ENCODE peak calls at places on chromosomes 7 and 10, in five cellular contexts. U, A, M, W and G are unnamed samples.

GRCh38 chr10:126754966-126755365 is 84.5 kb upstream of the C10orf90 start:
- DNase-seq in U (no peak), A (no peak), M (no peak), W (no peak), G (no peak)

GRCh38 chr10:21757601-21757901 is 223.5 kb downstream of the MLLT10 start:
- DNase-seq in U (no peak), A (peak; percentile 41), M (no peak), W (no peak), G (peak; percentile 38)

GRCh38 chr10:74500806-74501205 is 325.6 kb upstream of the KAT6B start:
- DNase-seq in U (no peak), A (no peak), M (peak; percentile 50), W (no peak), G (no peak)

GRCh38 chr7:4689151-4689550 is 7.1 kb downstream of the FOXK1 start:
- DNase-seq in U (no peak), A (no peak), M (no peak), W (no peak), G (no peak)

GRCh38 chr10:78307576-78307975 is 273.9 kb downstream of the RPS24 start:
- DNase-seq in U (no peak), A (no peak), M (peak; percentile 29), W (no peak), G (no peak)

GRCh38 chr10:114384181-114384580 is 20.1 kb downstream of the AFAP1L2 start:
- DNase-seq in U (no peak), A (no peak), M (no peak), W (no peak), G (no peak)

GRCh38 chr10:70584366-70584765 is 18.2 kb downstream of the PRF1 start:
- DNase-seq in U (no peak), A (no peak), M (no peak), W (no peak), G (peak; percentile 38)

GRCh38 chr10:129096340-129096984 is 370.6 kb upstream of the MGMT start:
- DNase-seq in U (no peak), A (no peak), M (peak; percentile 83), W (no peak), G (no peak)

GRCh38 chr10:126199221-126199998 is 188.9 kb downstream of the ADAM12 start:
- DNase-seq in U (no peak), A (no peak), M (peak; percentile 93), W (peak; percentile 26), G (no peak)

GRCh38 chr10:87842220-87842641 is 21.1 kb downstream of the KLLN start:
- DNase-seq in U (no peak), A (no peak), M (peak; percentile 23), W (peak; percentile 81), G (no peak)

GRCh38 chr10:53601260-53601875 is 828.8 kb upstream of the MBL2 start:
- DNase-seq in U (peak; percentile 75), A (peak; percentile 14), M (peak; percentile 52), W (peak; percentile 4), G (peak; percentile 62)

GRCh38 chr7:9226500-9226899 is 793.1 kb downstream of the NXPH1 start:
- DNase-seq in U (no peak), A (no peak), M (no peak), W (no peak), G (no peak)

GRCh38 chr7:79458796-79459195 is 5.3 kb upstream of the MAGI2 start:
- DNase-seq in U (no peak), A (no peak), M (peak; percentile 62), W (no peak), G (no peak)

GRCh38 chr10:57849726-57850357 is 417.9 kb downstream of the IPMK start:
- DNase-seq in U (peak; percentile 20), A (peak; percentile 1), M (peak; percentile 23), W (no peak), G (no peak)

GRCh38 chr7:74173866-74174605 is at the start of gene EIF4H:
- DNase-seq in U (peak; percentile 95), A (peak; percentile 100), M (peak; percentile 97), W (peak; percentile 86), G (peak; percentile 97)

GRCh38 chr7:106959753-106960152 is 84.8 kb upstream of the PRKAR2B start:
- DNase-seq in U (peak; percentile 78), A (no peak), M (no peak), W (no peak), G (peak; percentile 47)

GRCh38 chr10:71727429-71728217 is 8.0 kb upstream of the C10orf105 start:
- DNase-seq in U (no peak), A (peak; percentile 72), M (peak; percentile 40), W (no peak), G (no peak)

GRCh38 chr7:131878777-131879176 is 322.3 kb upstream of the PODXL start:
- DNase-seq in U (no peak), A (no peak), M (no peak), W (no peak), G (no peak)

GRCh38 chr7:155296788-155297516 is 726 bp upstream of the INSIG1 start:
- DNase-seq in U (peak; percentile 67), A (no peak), M (peak; percentile 93), W (no peak), G (peak; percentile 74)

GRCh38 chr10:94217431-94217830 is 145.3 kb downstream of the NOC3L start:
- DNase-seq in U (no peak), A (no peak), M (peak; percentile 38), W (no peak), G (no peak)
- H3K27ac ChIP-seq in U (no peak overlapping the region), A (no peak overlapping the region), M (no peak overlapping the region), W (no peak overlapping the region), G (no peak overlapping the region)

GRCh38 chr10:102752934-102753664 is 9.4 kb downstream of the WBP1L start:
- DNase-seq in U (peak; percentile 75), A (peak; percentile 49), M (peak; percentile 86), W (no peak), G (peak; percentile 69)
- TF ChIP-seq EZH2phosphoT487 in U (no peak), A (no peak), M (peak; percentile 42), W (no peak), G (no peak)

GRCh38 chr7:151091003-151091402 is 4.7 kb downstream of the AGAP3 start:
- DNase-seq in U (no peak), A (no peak), M (no peak), W (no peak), G (no peak)

GRCh38 chr7:151089893-151090730 is 3.8 kb downstream of the AGAP3 start:
- DNase-seq in U (no peak), A (no peak), M (peak; percentile 57), W (no peak), G (no peak)

GRCh38 chr7:151093748-151094147 is 7.5 kb downstream of the AGAP3 start:
- DNase-seq in U (no peak), A (no peak), M (no peak), W (no peak), G (no peak)

GRCh38 chr7:151091988-151092387 is 5.7 kb downstream of the AGAP3 start:
- DNase-seq in U (no peak), A (no peak), M (no peak), W (no peak), G (no peak)

GRCh38 chr7:151091431-151091830 is 5.2 kb downstream of the AGAP3 start:
- DNase-seq in U (peak; percentile 84), A (no peak), M (peak; percentile 42), W (no peak), G (peak; percentile 70)
- H4K20me1 ChIP-seq in U (peaks cover 80% of the 10 kb centered on the region), A (peaks cover 90% of the 10 kb centered on the region), M (peaks cover 8% of the 10 kb centered on the region), W (no peaks in the 10 kb centered on the region), G (peaks cover 96% of the 10 kb centered on the region)

GRCh38 chr7:81062747-81063146 is 143.9 kb upstream of the SEMA3C start:
- DNase-seq in U (no peak), A (no peak), M (no peak), W (no peak), G (no peak)
- H3K27ac ChIP-seq in U (no peak overlapping the region), A (no peak overlapping the region), M (no peak overlapping the region), W (no peak overlapping the region), G (no peak overlapping the region)

DNA sequence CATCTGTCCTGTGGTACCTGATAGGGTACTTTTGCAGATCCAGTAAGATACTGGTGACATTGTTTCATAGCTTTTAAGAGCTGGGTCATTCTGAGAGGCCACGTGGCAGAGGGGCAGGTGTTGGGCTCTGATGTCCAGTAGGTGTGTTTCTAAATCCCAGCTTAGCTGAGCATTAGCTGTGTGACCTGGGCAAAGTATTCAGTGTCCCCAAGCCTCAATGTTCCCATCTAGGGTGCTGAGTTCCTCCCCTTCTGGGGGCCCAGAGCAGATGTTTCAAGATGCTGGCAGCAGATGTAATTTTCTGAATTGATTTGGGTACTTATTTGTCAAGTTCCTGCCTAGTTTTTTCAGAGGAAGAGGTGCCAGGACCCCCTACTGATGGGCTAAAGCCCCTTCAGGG is 52.9 kb downstream of the NEURL1 start:
- DNase-seq in U (no peak), A (peak; percentile 7), M (no peak), W (no peak), G (no peak)
- TF ChIP-seq EZH2phosphoT487 in U (no peak), A (no peak), M (no peak), W (no peak), G (no peak)

DNA sequence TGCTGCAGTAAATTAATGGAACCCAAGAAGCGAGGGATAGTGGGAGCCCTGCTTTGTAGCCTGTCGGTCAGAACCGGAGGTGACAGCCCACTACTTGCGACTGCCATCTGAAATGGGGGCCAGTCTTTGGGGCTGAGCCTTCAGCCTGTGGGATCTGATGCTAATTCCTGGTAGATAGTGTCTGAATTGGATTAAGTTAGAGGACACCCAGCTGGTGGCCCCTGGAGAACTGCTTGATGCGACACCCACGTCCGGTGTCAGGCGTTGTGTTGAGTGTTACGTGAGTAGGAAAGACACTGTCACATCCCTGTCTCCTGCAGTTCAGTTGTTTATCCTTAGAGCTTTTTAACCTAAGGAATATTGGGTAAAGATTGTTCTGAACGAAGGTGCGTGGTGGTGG is 5.0 kb downstream of the EIF3B start:
- DNase-seq in U (no peak), A (no peak), M (no peak), W (no peak), G (no peak)
- H4K20me1 ChIP-seq in U (peaks cover 84% of the 10 kb centered on the region), A (peaks cover 83% of the 10 kb centered on the region), M (peaks cover 20% of the 10 kb centered on the region), W (peaks cover 54% of the 10 kb centered on the region), G (peaks cover 68% of the 10 kb centered on the region)

GRCh38 chr10:34341473-34341872 is 473.6 kb downstream of the PARD3 start:
- DNase-seq in U (no peak), A (no peak), M (peak; percentile 71), W (no peak), G (no peak)

GRCh38 chr10:34348917-34349509 is 466.1 kb downstream of the PARD3 start:
- DNase-seq in U (no peak), A (no peak), M (no peak), W (no peak), G (no peak)

GRCh38 chr10:34343764-34344163 is 471.3 kb downstream of the PARD3 start:
- DNase-seq in U (no peak), A (no peak), M (peak; percentile 29), W (no peak), G (no peak)

GRCh38 chr10:34346516-34347150 is 468.5 kb downstream of the PARD3 start:
- DNase-seq in U (no peak), A (no peak), M (peak; percentile 19), W (no peak), G (no peak)

GRCh38 chr10:34345383-34345782 is 469.7 kb downstream of the PARD3 start:
- DNase-seq in U (no peak), A (no peak), M (no peak), W (no peak), G (no peak)
- H3K27ac ChIP-seq in U (no peak overlapping the region), A (peak overlapping the region; percentile 55), M (no peak overlapping the region), W (no peak overlapping the region), G (no peak overlapping the region)